ENCODE peak calls at places on chromosomes 7 and 10, in six cellular contexts. One of them, this sample, is unnamed.

GRCh38 chr7:157464111-157464970 is 127.5 kb downstream of the DNAJB6 start:
- DNase-seq in A549: no peak
- DNase-seq in cardiac muscle cell: no peak
- DNase-seq in activated T-cell treated with anti-CD3 and anti-CD28 coated beads, Interleukin-2, amount 50 U/mL, for 72 hours: no peak
- DNase-seq in activated naive CD8-positive, alpha-beta T cell treated with anti-CD3 and anti-CD28 coated beads for 36 hours: no peak
- DNase-seq in stimulated activated CD4-positive, alpha-beta T cell treated with anti-CD3 and anti-CD28 coated beads, Interleukin-15, amount 100 ng/mL, for 48 hours: no peak
- DNase-seq in this sample: peak

GRCh38 chr7:23220690-23221305 is 25.8 kb upstream of the GPNMB start:
- DNase-seq in activated T-cell treated with anti-CD3 and anti-CD28 coated beads, Interleukin-2, amount 50 U/mL, for 72 hours: no peak
- DNase-seq in cardiac muscle cell: no peak
- DNase-seq in A549: no peak
- DNase-seq in activated naive CD8-positive, alpha-beta T cell treated with anti-CD3 and anti-CD28 coated beads for 36 hours: no peak
- DNase-seq in stimulated activated CD4-positive, alpha-beta T cell treated with anti-CD3 and anti-CD28 coated beads, Interleukin-15, amount 100 ng/mL, for 48 hours: no peak
- DNase-seq in this sample: no peak

GRCh38 chr10:120371856-120372255 is 85.2 kb upstream of the PLPP4 start:
- DNase-seq in stimulated activated CD4-positive, alpha-beta T cell treated with anti-CD3 and anti-CD28 coated beads, Interleukin-15, amount 100 ng/mL, for 48 hours: no peak
- DNase-seq in A549: no peak
- DNase-seq in cardiac muscle cell: no peak
- DNase-seq in activated T-cell treated with anti-CD3 and anti-CD28 coated beads, Interleukin-2, amount 50 U/mL, for 72 hours: no peak
- DNase-seq in activated naive CD8-positive, alpha-beta T cell treated with anti-CD3 and anti-CD28 coated beads for 36 hours: no peak
- DNase-seq in this sample: no peak

GRCh38 chr7:106392144-106392543 is 107.4 kb upstream of the NAMPT start:
- DNase-seq in activated T-cell treated with anti-CD3 and anti-CD28 coated beads, Interleukin-2, amount 50 U/mL, for 72 hours: no peak
- DNase-seq in cardiac muscle cell: no peak
- DNase-seq in activated naive CD8-positive, alpha-beta T cell treated with anti-CD3 and anti-CD28 coated beads for 36 hours: no peak
- DNase-seq in A549: no peak
- DNase-seq in stimulated activated CD4-positive, alpha-beta T cell treated with anti-CD3 and anti-CD28 coated beads, Interleukin-15, amount 100 ng/mL, for 48 hours: no peak
- DNase-seq in this sample: no peak

GRCh38 chr7:33669251-33669670 is 236.1 kb upstream of the BMPER start:
- DNase-seq in activated T-cell treated with anti-CD3 and anti-CD28 coated beads, Interleukin-2, amount 50 U/mL, for 72 hours: no peak
- DNase-seq in stimulated activated CD4-positive, alpha-beta T cell treated with anti-CD3 and anti-CD28 coated beads, Interleukin-15, amount 100 ng/mL, for 48 hours: no peak
- DNase-seq in A549: peak
- DNase-seq in cardiac muscle cell: no peak
- DNase-seq in activated naive CD8-positive, alpha-beta T cell treated with anti-CD3 and anti-CD28 coated beads for 36 hours: no peak
- DNase-seq in this sample: no peak

GRCh38 chr10:75355706-75356105 is 45.9 kb downstream of the ZNF503 start:
- DNase-seq in A549: no peak
- DNase-seq in stimulated activated CD4-positive, alpha-beta T cell treated with anti-CD3 and anti-CD28 coated beads, Interleukin-15, amount 100 ng/mL, for 48 hours: no peak
- DNase-seq in activated naive CD8-positive, alpha-beta T cell treated with anti-CD3 and anti-CD28 coated beads for 36 hours: no peak
- DNase-seq in cardiac muscle cell: no peak
- DNase-seq in activated T-cell treated with anti-CD3 and anti-CD28 coated beads, Interleukin-2, amount 50 U/mL, for 72 hours: no peak
- DNase-seq in this sample: no peak

GRCh38 chr10:91345716-91346115 is 64.4 kb upstream of the HECTD2 start:
- DNase-seq in A549: no peak
- DNase-seq in cardiac muscle cell: no peak
- DNase-seq in stimulated activated CD4-positive, alpha-beta T cell treated with anti-CD3 and anti-CD28 coated beads, Interleukin-15, amount 100 ng/mL, for 48 hours: no peak
- DNase-seq in activated naive CD8-positive, alpha-beta T cell treated with anti-CD3 and anti-CD28 coated beads for 36 hours: no peak
- DNase-seq in activated T-cell treated with anti-CD3 and anti-CD28 coated beads, Interleukin-2, amount 50 U/mL, for 72 hours: no peak
- DNase-seq in this sample: no peak

GRCh38 chr7:28157311-28157710 is 23.3 kb downstream of the JAZF1 start:
- DNase-seq in cardiac muscle cell: no peak
- DNase-seq in activated T-cell treated with anti-CD3 and anti-CD28 coated beads, Interleukin-2, amount 50 U/mL, for 72 hours: no peak
- DNase-seq in stimulated activated CD4-positive, alpha-beta T cell treated with anti-CD3 and anti-CD28 coated beads, Interleukin-15, amount 100 ng/mL, for 48 hours: no peak
- DNase-seq in A549: no peak
- DNase-seq in activated naive CD8-positive, alpha-beta T cell treated with anti-CD3 and anti-CD28 coated beads for 36 hours: no peak
- DNase-seq in this sample: no peak

GRCh38 chr10:35690534-35690933 is 48.4 kb upstream of the FZD8 start:
- DNase-seq in cardiac muscle cell: no peak
- DNase-seq in activated T-cell treated with anti-CD3 and anti-CD28 coated beads, Interleukin-2, amount 50 U/mL, for 72 hours: no peak
- DNase-seq in activated naive CD8-positive, alpha-beta T cell treated with anti-CD3 and anti-CD28 coated beads for 36 hours: no peak
- DNase-seq in A549: no peak
- DNase-seq in stimulated activated CD4-positive, alpha-beta T cell treated with anti-CD3 and anti-CD28 coated beads, Interleukin-15, amount 100 ng/mL, for 48 hours: no peak
- DNase-seq in this sample: no peak

GRCh38 chr10:77301305-77301730 is 336.3 kb downstream of the KCNMA1 start:
- DNase-seq in activated T-cell treated with anti-CD3 and anti-CD28 coated beads, Interleukin-2, amount 50 U/mL, for 72 hours: no peak
- DNase-seq in activated naive CD8-positive, alpha-beta T cell treated with anti-CD3 and anti-CD28 coated beads for 36 hours: no peak
- DNase-seq in A549: no peak
- DNase-seq in stimulated activated CD4-positive, alpha-beta T cell treated with anti-CD3 and anti-CD28 coated beads, Interleukin-15, amount 100 ng/mL, for 48 hours: no peak
- DNase-seq in cardiac muscle cell: no peak
- DNase-seq in this sample: no peak

GRCh38 chr7:108292541-108292940 is 162.4 kb upstream of the LAMB4 start:
- DNase-seq in stimulated activated CD4-positive, alpha-beta T cell treated with anti-CD3 and anti-CD28 coated beads, Interleukin-15, amount 100 ng/mL, for 48 hours: no peak
- DNase-seq in activated T-cell treated with anti-CD3 and anti-CD28 coated beads, Interleukin-2, amount 50 U/mL, for 72 hours: no peak
- DNase-seq in cardiac muscle cell: no peak
- DNase-seq in A549: peak
- DNase-seq in activated naive CD8-positive, alpha-beta T cell treated with anti-CD3 and anti-CD28 coated beads for 36 hours: no peak
- DNase-seq in this sample: no peak

GRCh38 chr7:84865560-84865959 is 321.3 kb downstream of the SEMA3D start:
- DNase-seq in activated T-cell treated with anti-CD3 and anti-CD28 coated beads, Interleukin-2, amount 50 U/mL, for 72 hours: no peak
- DNase-seq in stimulated activated CD4-positive, alpha-beta T cell treated with anti-CD3 and anti-CD28 coated beads, Interleukin-15, amount 100 ng/mL, for 48 hours: no peak
- DNase-seq in A549: no peak
- DNase-seq in cardiac muscle cell: no peak
- DNase-seq in activated naive CD8-positive, alpha-beta T cell treated with anti-CD3 and anti-CD28 coated beads for 36 hours: no peak
- DNase-seq in this sample: no peak

GRCh38 chr10:124007773-124008145 is 85.6 kb downstream of the CHST15 start:
- DNase-seq in stimulated activated CD4-positive, alpha-beta T cell treated with anti-CD3 and anti-CD28 coated beads, Interleukin-15, amount 100 ng/mL, for 48 hours: no peak
- DNase-seq in activated T-cell treated with anti-CD3 and anti-CD28 coated beads, Interleukin-2, amount 50 U/mL, for 72 hours: no peak
- DNase-seq in A549: no peak
- DNase-seq in cardiac muscle cell: no peak
- DNase-seq in activated naive CD8-positive, alpha-beta T cell treated with anti-CD3 and anti-CD28 coated beads for 36 hours: no peak
- DNase-seq in this sample: peak

GRCh38 chr10:120436431-120437142 is 20.4 kb upstream of the PLPP4 start:
- DNase-seq in stimulated activated CD4-positive, alpha-beta T cell treated with anti-CD3 and anti-CD28 coated beads, Interleukin-15, amount 100 ng/mL, for 48 hours: no peak
- DNase-seq in A549: no peak
- DNase-seq in activated T-cell treated with anti-CD3 and anti-CD28 coated beads, Interleukin-2, amount 50 U/mL, for 72 hours: no peak
- DNase-seq in cardiac muscle cell: no peak
- DNase-seq in activated naive CD8-positive, alpha-beta T cell treated with anti-CD3 and anti-CD28 coated beads for 36 hours: no peak
- DNase-seq in this sample: no peak

GRCh38 chr7:141276031-141276430 is 202.2 kb downstream of the TMEM178B start:
- DNase-seq in activated naive CD8-positive, alpha-beta T cell treated with anti-CD3 and anti-CD28 coated beads for 36 hours: no peak
- DNase-seq in activated T-cell treated with anti-CD3 and anti-CD28 coated beads, Interleukin-2, amount 50 U/mL, for 72 hours: no peak
- DNase-seq in stimulated activated CD4-positive, alpha-beta T cell treated with anti-CD3 and anti-CD28 coated beads, Interleukin-15, amount 100 ng/mL, for 48 hours: no peak
- DNase-seq in cardiac muscle cell: no peak
- DNase-seq in A549: no peak
- DNase-seq in this sample: no peak

GRCh38 chr7:29955799-29956476 is 33.7 kb downstream of the SCRN1 start:
- DNase-seq in stimulated activated CD4-positive, alpha-beta T cell treated with anti-CD3 and anti-CD28 coated beads, Interleukin-15, amount 100 ng/mL, for 48 hours: no peak
- DNase-seq in activated naive CD8-positive, alpha-beta T cell treated with anti-CD3 and anti-CD28 coated beads for 36 hours: peak
- DNase-seq in cardiac muscle cell: no peak
- DNase-seq in A549: no peak
- DNase-seq in activated T-cell treated with anti-CD3 and anti-CD28 coated beads, Interleukin-2, amount 50 U/mL, for 72 hours: peak
- DNase-seq in this sample: peak

GRCh38 chr7:155586843-155587440 is 40.6 kb upstream of the CNPY1 start:
- DNase-seq in activated T-cell treated with anti-CD3 and anti-CD28 coated beads, Interleukin-2, amount 50 U/mL, for 72 hours: no peak
- DNase-seq in A549: no peak
- DNase-seq in cardiac muscle cell: no peak
- DNase-seq in activated naive CD8-positive, alpha-beta T cell treated with anti-CD3 and anti-CD28 coated beads for 36 hours: no peak
- DNase-seq in stimulated activated CD4-positive, alpha-beta T cell treated with anti-CD3 and anti-CD28 coated beads, Interleukin-15, amount 100 ng/mL, for 48 hours: no peak
- DNase-seq in this sample: no peak

GRCh38 chr10:77230194-77230593 is 407.4 kb downstream of the KCNMA1 start:
- DNase-seq in A549: peak
- DNase-seq in stimulated activated CD4-positive, alpha-beta T cell treated with anti-CD3 and anti-CD28 coated beads, Interleukin-15, amount 100 ng/mL, for 48 hours: no peak
- DNase-seq in activated T-cell treated with anti-CD3 and anti-CD28 coated beads, Interleukin-2, amount 50 U/mL, for 72 hours: no peak
- DNase-seq in cardiac muscle cell: no peak
- DNase-seq in activated naive CD8-positive, alpha-beta T cell treated with anti-CD3 and anti-CD28 coated beads for 36 hours: no peak
- DNase-seq in this sample: no peak

GRCh38 chr10:69090687-69091450 is 3.0 kb downstream of the SRGN start:
- DNase-seq in cardiac muscle cell: no peak
- DNase-seq in activated T-cell treated with anti-CD3 and anti-CD28 coated beads, Interleukin-2, amount 50 U/mL, for 72 hours: no peak
- DNase-seq in A549: no peak
- DNase-seq in activated naive CD8-positive, alpha-beta T cell treated with anti-CD3 and anti-CD28 coated beads for 36 hours: no peak
- DNase-seq in stimulated activated CD4-positive, alpha-beta T cell treated with anti-CD3 and anti-CD28 coated beads, Interleukin-15, amount 100 ng/mL, for 48 hours: no peak
- DNase-seq in this sample: no peak

GRCh38 chr10:5890519-5890878 is 456 bp downstream of the FBH1 start:
- DNase-seq in activated naive CD8-positive, alpha-beta T cell treated with anti-CD3 and anti-CD28 coated beads for 36 hours: peak
- DNase-seq in A549: peak
- DNase-seq in cardiac muscle cell: peak
- DNase-seq in activated T-cell treated with anti-CD3 and anti-CD28 coated beads, Interleukin-2, amount 50 U/mL, for 72 hours: peak
- DNase-seq in stimulated activated CD4-positive, alpha-beta T cell treated with anti-CD3 and anti-CD28 coated beads, Interleukin-15, amount 100 ng/mL, for 48 hours: peak
- DNase-seq in this sample: peak

GRCh38 chr7:55527314-55527713 is 45.0 kb downstream of the VOPP1 start:
- DNase-seq in cardiac muscle cell: no peak
- DNase-seq in activated naive CD8-positive, alpha-beta T cell treated with anti-CD3 and anti-CD28 coated beads for 36 hours: no peak
- DNase-seq in stimulated activated CD4-positive, alpha-beta T cell treated with anti-CD3 and anti-CD28 coated beads, Interleukin-15, amount 100 ng/mL, for 48 hours: no peak
- DNase-seq in activated T-cell treated with anti-CD3 and anti-CD28 coated beads, Interleukin-2, amount 50 U/mL, for 72 hours: no peak
- DNase-seq in A549: no peak
- DNase-seq in this sample: no peak

GRCh38 chr10:4719671-4720070 is 106.3 kb upstream of the AKR1E2 start:
- DNase-seq in activated naive CD8-positive, alpha-beta T cell treated with anti-CD3 and anti-CD28 coated beads for 36 hours: no peak
- DNase-seq in stimulated activated CD4-positive, alpha-beta T cell treated with anti-CD3 and anti-CD28 coated beads, Interleukin-15, amount 100 ng/mL, for 48 hours: no peak
- DNase-seq in cardiac muscle cell: no peak
- DNase-seq in activated T-cell treated with anti-CD3 and anti-CD28 coated beads, Interleukin-2, amount 50 U/mL, for 72 hours: no peak
- DNase-seq in A549: no peak
- DNase-seq in this sample: no peak

GRCh38 chr10:115321360-115321759 is 228.2 kb downstream of the ATRNL1 start:
- DNase-seq in A549: no peak
- DNase-seq in cardiac muscle cell: no peak
- DNase-seq in activated T-cell treated with anti-CD3 and anti-CD28 coated beads, Interleukin-2, amount 50 U/mL, for 72 hours: no peak
- DNase-seq in stimulated activated CD4-positive, alpha-beta T cell treated with anti-CD3 and anti-CD28 coated beads, Interleukin-15, amount 100 ng/mL, for 48 hours: no peak
- DNase-seq in activated naive CD8-positive, alpha-beta T cell treated with anti-CD3 and anti-CD28 coated beads for 36 hours: no peak
- DNase-seq in this sample: no peak

GRCh38 chr7:5695709-5696345 is 85.6 kb downstream of the RNF216 start:
- DNase-seq in cardiac muscle cell: no peak
- DNase-seq in activated T-cell treated with anti-CD3 and anti-CD28 coated beads, Interleukin-2, amount 50 U/mL, for 72 hours: no peak
- DNase-seq in activated naive CD8-positive, alpha-beta T cell treated with anti-CD3 and anti-CD28 coated beads for 36 hours: no peak
- DNase-seq in stimulated activated CD4-positive, alpha-beta T cell treated with anti-CD3 and anti-CD28 coated beads, Interleukin-15, amount 100 ng/mL, for 48 hours: no peak
- DNase-seq in A549: no peak
- DNase-seq in this sample: no peak